ENCODE peak calls at places on chromosomes 4 and X, in ten cellular contexts. M is esophagus squamous epithelium, B is AG09319, J is IMR-90, X is tibial artery, K is omental fat pad, E is Calu3, T is lower lobe of right lung, H is GM12865, Q is heart left ventricle. V is an unnamed sample.

GRCh38 chr4:123505077-123505456 is 108.5 kb downstream of the SPRY1 start:
- DNase-seq in M (no peak), B (no peak), J (peak), X (no peak), K (no peak), E (no peak), T (no peak), H (no peak), Q (no peak), V (peak)

GRCh38 chr4:3449574-3450534 is 8.1 kb downstream of the HGFAC start:
- DNase-seq in M (no peak), B (no peak), J (no peak), X (no peak), K (no peak), E (no peak), T (no peak), H (no peak), Q (no peak), V (no peak)

GRCh38 chr4:89226665-89227572 is 80.7 kb downstream of the GPRIN3 start:
- DNase-seq in M (no peak), B (peak), J (peak), X (peak), K (peak), E (peak), T (peak), H (peak), Q (peak), V (peak)

GRCh38 chr4:76993787-76994641 is 44.5 kb downstream of the SEPTIN11 start:
- DNase-seq in M (no peak), B (no peak), J (no peak), X (no peak), K (no peak), E (no peak), T (no peak), H (peak), Q (no peak), V (no peak)

GRCh38 chr4:8556341-8557150 is 23.6 kb upstream of the GPR78 start:
- DNase-seq in M (no peak), B (no peak), J (no peak), X (no peak), K (no peak), E (no peak), T (no peak), H (no peak), Q (peak), V (no peak)

GRCh38 chr4:140858897-140859296 is 102.7 kb upstream of the TBC1D9 start:
- DNase-seq in M (no peak), B (peak), J (peak), X (no peak), K (no peak), E (no peak), T (no peak), H (no peak), Q (peak), V (no peak)

GRCh38 chrX:112851161-112851779 is 10.6 kb upstream of the AMOT start:
- DNase-seq in M (no peak), B (no peak), J (no peak), X (no peak), K (no peak), E (no peak), T (no peak), H (peak), Q (no peak), V (peak)

GRCh38 chrX:39214380-39215126 is 413.3 kb downstream of the MID1IP1 start:
- DNase-seq in M (no peak), B (no peak), J (no peak), X (no peak), K (no peak), E (no peak), T (no peak), H (no peak), Q (no peak), V (no peak)

GRCh38 chrX:79413009-79413408 is 45.9 kb upstream of the ITM2A start:
- DNase-seq in M (no peak), B (no peak), J (peak), X (no peak), K (no peak), E (no peak), T (no peak), H (peak), Q (no peak), V (peak)
- TF ChIP-seq CTCF in M (peak), B (peak), J (peak), X (no peak), K (no peak), E (peak), T (peak), H (no peak), Q (peak), V (peak)

DNA sequence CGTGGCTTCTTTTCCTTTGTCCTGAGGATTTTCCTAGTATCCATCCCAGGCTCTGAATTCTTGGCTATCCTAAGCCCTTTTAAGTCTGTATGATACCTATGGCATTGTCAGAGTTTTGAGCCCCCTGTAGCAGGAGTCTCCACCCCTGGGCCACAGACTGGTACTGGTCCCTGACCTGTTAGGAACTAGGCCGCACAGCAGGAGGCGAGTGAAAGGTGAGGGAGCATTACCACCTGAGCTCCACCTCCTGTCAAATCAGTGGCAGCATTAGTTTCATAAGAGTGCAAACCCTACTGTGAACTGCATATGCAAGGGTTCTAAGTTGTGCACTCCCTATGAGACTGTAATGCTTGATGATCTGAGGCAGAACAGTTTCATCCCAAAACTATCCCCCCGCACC is 216.1 kb downstream of the RAPGEF2 start:
- DNase-seq in M (no peak), B (no peak), J (no peak), X (no peak), K (no peak), E (no peak), T (no peak), H (no peak), Q (no peak), V (no peak)
- TF ChIP-seq CTCF in M (no peak), B (no peak), J (no peak), X (no peak), K (no peak), E (no peak), T (no peak), H (no peak), Q (no peak), V (no peak)

GRCh38 chrX:72294497-72294896 is 11.2 kb downstream of the CITED1 start:
- DNase-seq in M (no peak), B (no peak), J (no peak), X (no peak), K (no peak), E (no peak), T (no peak), H (no peak), Q (no peak), V (no peak)
- TF ChIP-seq CTCF in M (peak), B (no peak), J (peak), X (no peak), K (no peak), E (no peak), T (no peak), H (no peak), Q (no peak), V (peak)

DNA sequence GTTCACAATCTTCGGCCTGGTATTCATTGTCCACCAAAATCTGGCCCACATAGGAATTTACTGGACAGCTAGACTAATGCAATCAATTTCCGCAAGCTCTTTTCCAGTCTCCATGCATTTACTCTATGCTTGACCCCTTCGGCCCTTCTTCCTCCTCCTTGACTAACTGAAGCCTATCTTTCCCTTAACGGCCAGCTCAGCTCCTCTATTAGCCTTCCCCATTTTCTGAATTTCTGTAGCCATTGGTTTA is 1.2 kb upstream of the PHKA2 start:
- DNase-seq in M (no peak), B (no peak), J (no peak), X (no peak), K (no peak), E (no peak), T (no peak), H (no peak), Q (no peak), V (no peak)
- TF ChIP-seq CTCF in M (no peak), B (no peak), J (no peak), X (no peak), K (no peak), E (no peak), T (no peak), H (no peak), Q (no peak), V (no peak)

GRCh38 chr4:61827907-61828328 is 627.8 kb downstream of the ADGRL3 start:
- DNase-seq in M (no peak), B (no peak), J (no peak), X (no peak), K (no peak), E (no peak), T (no peak), H (no peak), Q (no peak), V (no peak)
- TF ChIP-seq CTCF in M (no peak), B (no peak), J (no peak), X (no peak), K (no peak), E (no peak), T (no peak), H (no peak), Q (no peak), V (no peak)

DNA sequence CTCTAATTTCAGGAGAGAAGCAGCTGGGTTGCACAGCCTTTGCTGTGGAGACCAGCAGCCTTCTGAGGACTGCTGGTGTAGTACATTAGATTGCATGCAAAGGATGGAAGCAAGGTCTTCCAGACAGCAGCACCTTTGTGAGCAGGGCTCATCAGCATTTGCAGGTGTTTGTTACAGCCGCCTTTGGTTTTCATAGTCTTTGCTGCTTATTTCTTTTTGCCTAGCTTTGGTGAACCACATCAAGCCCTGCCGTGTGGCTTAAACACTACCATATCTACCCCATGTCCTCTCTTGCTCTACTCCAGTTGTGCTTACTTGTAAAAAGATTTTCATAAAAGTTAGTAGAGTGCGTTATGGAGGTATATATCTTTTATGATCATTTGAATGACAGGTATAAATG is 57.5 kb downstream of the MTM1 start:
- DNase-seq in M (no peak), B (no peak), J (no peak), X (no peak), K (no peak), E (no peak), T (no peak), H (no peak), Q (no peak), V (no peak)
- TF ChIP-seq CTCF in M (no peak), B (no peak), J (no peak), X (no peak), K (no peak), E (no peak), T (no peak), H (no peak), Q (no peak), V (no peak)

V was measured in fibroblast of the aortic adventitia.